ENCODE peak calls at places on chromosomes 13 and 19, in seven cellular contexts. I, R, M, D, N, W and L are unnamed samples.

GRCh38 chr13:43763143-43763759 is 23.5 kb downstream of the ENOX1 start:
- DNase-seq in W (no peak), I (no peak), D (no peak), M (no peak), R (no peak), N (no peak), L (no peak)

GRCh38 chr13:66329988-66330429 is 900.1 kb downstream of the PCDH9 start:
- DNase-seq in I (no peak), R (peak; percentile 35), W (peak; percentile 82), N (no peak), M (no peak), D (no peak), L (peak; percentile 11)

GRCh38 chr19:30784850-30785459 is 412.8 kb downstream of the ZNF536 start:
- DNase-seq in R (no peak), M (peak; percentile 72), N (peak; percentile 7), W (no peak), D (peak; percentile 7), I (no peak), L (peak; percentile 43)

GRCh38 chr19:4454952-4455738 is 2.4 kb downstream of the UBXN6 start:
- DNase-seq in R (peak; percentile 31), I (no peak), W (no peak), N (no peak), D (no peak), M (no peak), L (no peak)

GRCh38 chr13:77507931-77508776 is 27.4 kb upstream of the SCEL start:
- DNase-seq in R (peak; percentile 95), W (no peak), D (no peak), M (no peak), N (no peak), I (no peak), L (no peak)

GRCh38 chr13:114298866-114299265 is 15.4 kb upstream of the CHAMP1 start:
- DNase-seq in R (peak; percentile 20), W (no peak), M (no peak), I (no peak), D (no peak), N (no peak), L (no peak)

GRCh38 chr13:60663788-60664187 is 266.8 kb downstream of the TDRD3 start:
- DNase-seq in W (no peak), D (no peak), M (no peak), R (no peak), N (no peak), I (no peak), L (no peak)

GRCh38 chr13:29522044-29522685 is 73.3 kb downstream of the SLC7A1 start:
- DNase-seq in R (peak; percentile 96), D (no peak), I (no peak), N (no peak), W (no peak), M (no peak), L (no peak)

GRCh38 chr19:54188224-54188871 is 1.0 kb downstream of the MBOAT7 start:
- DNase-seq in W (no peak), N (peak; percentile 31), M (no peak), I (no peak), R (peak; percentile 55), D (no peak), L (no peak)

GRCh38 chr19:2271516-2272103 is 10.4 kb downstream of the PEAK3 start:
- DNase-seq in W (no peak), R (peak; percentile 55), M (no peak), N (no peak), I (no peak), D (no peak), L (no peak)

GRCh38 chr13:108915634-108916497 is 286.5 kb downstream of the MYO16 start:
- DNase-seq in M (peak; percentile 7), I (peak; percentile 92), W (peak; percentile 81), R (peak; percentile 94), N (peak; percentile 38), D (peak; percentile 29), L (peak; percentile 6)